ENCODE peak calls at places on chromosomes 2 and 18, in six cellular contexts. X is transverse colon, N is sigmoid colon, S is right lobe of liver, E is IMR-90, Z is uterus. Q is an unnamed sample.
A peak's percentile ranks its signal among the peaks of the same experiment; 100 is the strongest.

GRCh38 chr18:78875268-78875997 is 104.2 kb upstream of the SALL3 start:
- DNase-seq in X (peak; percentile 25), N (no peak), S (no peak), E (no peak), Z (no peak), Q (no peak)

GRCh38 chr2:70995227-70995729 is 605 bp upstream of the TEX261 start:
- DNase-seq in X (peak; percentile 52), N (peak; percentile 65), S (no peak), E (peak; percentile 17), Z (no peak), Q (no peak)

GRCh38 chr2:37653805-37654378 is 17.6 kb downstream of the CDC42EP3 start:
- DNase-seq in X (peak; percentile 49), N (no peak), S (peak; percentile 47), E (no peak), Z (no peak), Q (no peak)

GRCh38 chr2:140596447-140596846 is 1534.4 kb downstream of the LRP1B start:
- DNase-seq in X (no peak), N (no peak), S (no peak), E (no peak), Z (no peak), Q (no peak)

GRCh38 chr2:174038472-174038871 is 73.3 kb upstream of the SP3 start:
- DNase-seq in X (no peak), N (no peak), S (no peak), E (no peak), Z (no peak), Q (no peak)

GRCh38 chr18:3845176-3845575 is 395.2 kb downstream of the TGIF1 start:
- DNase-seq in X (no peak), N (no peak), S (no peak), E (no peak), Z (no peak), Q (no peak)

GRCh38 chr2:7427293-7428060 is 510.3 kb downstream of the RNF144A start:
- DNase-seq in X (no peak), N (no peak), S (no peak), E (peak; percentile 51), Z (peak; percentile 20), Q (no peak)

GRCh38 chr2:205086689-205087088 is 541.4 kb downstream of the PARD3B start:
- DNase-seq in X (no peak), N (no peak), S (no peak), E (peak; percentile 38), Z (no peak), Q (no peak)

GRCh38 chr2:236747925-236748324 is 178.3 kb downstream of the ACKR3 start:
- DNase-seq in X (no peak), N (no peak), S (no peak), E (no peak), Z (no peak), Q (no peak)

GRCh38 chr2:149033716-149034115 is 4.8 kb upstream of the LYPD6B start:
- DNase-seq in X (peak; percentile 21), N (no peak), S (no peak), E (no peak), Z (no peak), Q (no peak)

GRCh38 chr2:112540906-112541305 is 1.4 kb upstream of the POLR1B start:
- DNase-seq in X (no peak), N (no peak), S (no peak), E (no peak), Z (no peak), Q (no peak)

GRCh38 chr2:161090401-161090800 is 69.8 kb upstream of the TANK start:
- DNase-seq in X (peak; percentile 17), N (no peak), S (peak; percentile 33), E (peak; percentile 12), Z (no peak), Q (no peak)

GRCh38 chr2:169221745-169222369 is 140.5 kb downstream of the LRP2 start:
- DNase-seq in X (no peak), N (no peak), S (no peak), E (no peak), Z (no peak), Q (no peak)

GRCh38 chr2:177296047-177296446 is 31.5 kb upstream of the NFE2L2 start:
- DNase-seq in X (no peak), N (no peak), S (no peak), E (peak; percentile 31), Z (no peak), Q (no peak)
- TF ChIP-seq POLR2A in X (no peak), N (no peak), S (no peak), E (no peak), Z (no peak), Q (no peak)

GRCh38 chr2:217706095-217706494 is 296.7 kb downstream of the TNS1 start:
- DNase-seq in X (no peak), N (no peak), S (no peak), E (no peak), Z (no peak), Q (no peak)

GRCh38 chr2:217705461-217705860 is 297.3 kb downstream of the TNS1 start:
- DNase-seq in X (no peak), N (no peak), S (no peak), E (peak; percentile 25), Z (no peak), Q (no peak)

GRCh38 chr2:217703999-217704398 is 298.8 kb downstream of the TNS1 start:
- DNase-seq in X (no peak), N (no peak), S (no peak), E (no peak), Z (peak; percentile 61), Q (no peak)

GRCh38 chr2:217707116-217707742 is 295.6 kb downstream of the TNS1 start:
- DNase-seq in X (no peak), N (no peak), S (no peak), E (peak; percentile 56), Z (peak; percentile 55), Q (no peak)

GRCh38 chr2:217706513-217706912 is 296.3 kb downstream of the TNS1 start:
- DNase-seq in X (no peak), N (no peak), S (no peak), E (no peak), Z (no peak), Q (no peak)
- H3K27ac ChIP-seq in X (peak overlapping the region; percentile 48), N (peak overlapping the region; percentile 36), S (no peak overlapping the region), E (no peak overlapping the region), Z (peak overlapping the region; percentile 55), Q (peak overlapping the region; percentile 88)

GRCh38 chr18:58045265-58046086 is 1.4 kb downstream of the NEDD4L start:
- DNase-seq in X (peak; percentile 78), N (no peak), S (peak; percentile 74), E (peak; percentile 31), Z (peak; percentile 20), Q (no peak)

GRCh38 chr18:58042826-58043362 is 1.1 kb upstream of the NEDD4L start:
- DNase-seq in X (no peak), N (no peak), S (no peak), E (no peak), Z (no peak), Q (no peak)

GRCh38 chr18:58044370-58045264 is 591 bp downstream of the NEDD4L start:
- DNase-seq in X (peak; percentile 55), N (peak; percentile 76), S (peak; percentile 68), E (peak; percentile 34), Z (peak; percentile 29), Q (peak; percentile 7)

GRCh38 chr18:58041633-58042032 is 2.4 kb upstream of the NEDD4L start:
- DNase-seq in X (peak; percentile 46), N (no peak), S (no peak), E (no peak), Z (no peak), Q (no peak)

GRCh38 chr18:58043452-58044369 is at the start of gene NEDD4L:
- DNase-seq in X (peak; percentile 89), N (peak; percentile 92), S (peak; percentile 92), E (peak; percentile 83), Z (peak; percentile 72), Q (peak; percentile 32)
- TF ChIP-seq POLR2A in X (no peak), N (no peak), S (no peak), E (peak; percentile 54), Z (peak; percentile 20), Q (peak; percentile 24)

GRCh38 chr2:102788880-102789250 is 27.0 kb downstream of the TMEM182 start:
- DNase-seq in X (peak; percentile 15), N (peak; percentile 90), S (no peak), E (no peak), Z (no peak), Q (no peak)
- H3K27ac ChIP-seq in X (no peak overlapping the region), N (no peak overlapping the region), S (no peak overlapping the region), E (no peak overlapping the region), Z (no peak overlapping the region), Q (no peak overlapping the region)

GRCh38 chr2:8438476-8438875 is 243.4 kb upstream of the ID2 start:
- DNase-seq in X (peak; percentile 35), N (peak; percentile 64), S (no peak), E (no peak), Z (no peak), Q (no peak)
- TF ChIP-seq POLR2A in X (no peak), N (no peak), S (no peak), E (no peak), Z (no peak), Q (no peak)